ENCODE peak calls at places on chromosomes 3 and 15, in four cellular contexts. Q is astrocyte; G is psoas muscle; C is effector memory CD4-positive, alpha-beta T cell. M is an unnamed sample. For H3K36me3, H3K27me3 and H3K4me1, the result is how much of the 10 kb centered on the place peaks cover.

GRCh38 chr15:90029024-90029423 is 27.9 kb downstream of the ZNF710 start:
- DNase-seq in Q (no peak), G (no peak), C (no peak), M (no peak)

GRCh38 chr15:72140088-72140487 is 21.9 kb downstream of the SENP8 start:
- DNase-seq in Q (no peak), G (no peak), C (no peak), M (no peak)

GRCh38 chr3:118536764-118537163 is 497.9 kb downstream of the IGSF11 start:
- DNase-seq in Q (no peak), G (no peak), C (no peak), M (no peak)

GRCh38 chr15:92880796-92881569 is 19.1 kb upstream of the CHD2 start:
- DNase-seq in Q (no peak), G (no peak), C (no peak), M (peak)

GRCh38 chr15:90838066-90838465 is 30.3 kb upstream of the FURIN start:
- DNase-seq in Q (no peak), G (no peak), C (peak), M (no peak)

GRCh38 chr3:169150343-169150742 is 513.2 kb downstream of the MECOM start:
- DNase-seq in Q (no peak), G (no peak), C (no peak), M (no peak)

GRCh38 chr3:30492581-30493192 is 113.7 kb upstream of the TGFBR2 start:
- DNase-seq in Q (peak), G (no peak), C (no peak), M (peak)

GRCh38 chr3:118636841-118637240 is 397.8 kb downstream of the IGSF11 start:
- DNase-seq in Q (no peak), G (no peak), C (no peak), M (peak)

GRCh38 chr3:177758131-177758530 is 560.8 kb upstream of the TBL1XR1 start:
- DNase-seq in Q (no peak), G (no peak), C (no peak), M (peak)

GRCh38 chr15:75720787-75721461 is 8.3 kb upstream of the CSPG4 start:
- DNase-seq in Q (peak), G (peak), C (no peak), M (no peak)

GRCh38 chr15:59165726-59166125 is 40.9 kb upstream of the LDHAL6B start:
- DNase-seq in Q (no peak), G (no peak), C (no peak), M (peak)

GRCh38 chr15:59168536-59168935 is 38.1 kb upstream of the LDHAL6B start:
- DNase-seq in Q (peak), G (no peak), C (no peak), M (no peak)

GRCh38 chr15:59166601-59167265 is 39.9 kb upstream of the LDHAL6B start:
- DNase-seq in Q (no peak), G (no peak), C (no peak), M (no peak)

GRCh38 chr15:59169337-59169736 is 37.3 kb upstream of the LDHAL6B start:
- DNase-seq in Q (peak), G (no peak), C (no peak), M (peak)

DNA sequence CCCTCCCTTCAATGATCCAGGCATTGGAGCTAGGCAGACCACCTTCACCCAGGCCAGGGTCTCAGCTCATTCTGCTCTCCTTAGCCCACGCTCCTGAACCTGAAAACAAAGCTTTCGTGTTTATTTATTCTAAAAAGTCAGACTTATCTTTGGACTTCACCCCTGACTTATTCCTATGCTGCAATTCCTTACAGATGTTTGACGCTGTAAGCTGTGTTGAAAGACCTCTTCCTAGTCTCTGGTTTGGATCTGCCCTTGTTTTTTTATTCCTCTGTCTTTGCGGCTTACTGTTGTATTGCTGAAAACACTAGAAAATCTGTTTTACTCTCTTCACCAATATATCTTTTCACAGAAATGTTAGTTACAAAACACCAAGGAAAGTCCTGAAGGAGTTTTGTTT is 40.5 kb upstream of the LDHAL6B start:
- DNase-seq in Q (no peak), G (no peak), C (no peak), M (peak)
- H3K36me3 ChIP-seq in Q (under half), G (under half), C (under half), M (under half)

GRCh38 chr15:74431116-74431515 is 2.6 kb downstream of the SEMA7A start:
- DNase-seq in Q (no peak), G (no peak), C (no peak), M (no peak)
- H3K27me3 ChIP-seq in Q (under half), G (under half), C (under half), M (under half)

DNA sequence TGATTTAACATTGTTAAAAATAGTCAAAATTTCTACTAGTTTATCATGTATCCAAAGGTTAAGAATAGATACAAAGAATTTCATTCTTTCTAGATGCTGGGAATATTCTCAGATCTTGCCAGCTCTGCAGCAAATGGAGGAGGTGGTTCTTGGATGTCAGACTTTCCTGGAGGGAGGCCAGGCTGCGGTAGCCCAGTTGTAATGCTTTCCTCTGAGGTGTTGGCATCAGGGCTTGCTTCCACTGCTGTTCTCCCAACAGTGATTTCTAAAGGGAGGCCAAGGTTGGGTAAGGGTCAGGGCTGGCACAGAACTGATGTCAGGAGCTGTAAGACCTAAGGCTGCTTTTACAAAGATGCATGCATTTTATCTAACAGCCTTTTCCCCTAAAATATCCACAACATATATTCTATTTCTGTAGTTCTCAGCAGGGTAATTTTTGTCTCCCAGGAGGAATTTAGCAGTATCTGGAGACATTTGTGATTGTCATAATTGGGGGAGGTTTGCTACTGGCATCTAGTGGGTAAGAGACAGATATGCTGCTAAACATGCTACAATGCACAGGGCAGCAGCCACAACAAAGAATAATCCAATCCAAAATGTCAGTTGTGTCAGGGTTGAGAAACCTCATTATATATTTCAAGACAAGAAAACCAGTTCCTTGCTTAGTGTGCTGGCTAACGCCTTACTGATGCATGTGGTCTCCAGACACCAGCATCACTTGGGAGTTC is 42.0 kb upstream of the SPTSSB start:
- DNase-seq in Q (peak), G (no peak), C (no peak), M (no peak)
- H3K4me1 ChIP-seq in Q (under half), G (under half), C (under half), M (under half)

GRCh38 chr15:64683378-64683777 is 92.0 kb downstream of the RBPMS2 start:
- DNase-seq in Q (no peak), G (no peak), C (no peak), M (no peak)

GRCh38 chr15:64678126-64678819 is 97.1 kb downstream of the RBPMS2 start:
- DNase-seq in Q (no peak), G (no peak), C (no peak), M (no peak)

GRCh38 chr15:64682255-64682654 is 93.1 kb downstream of the RBPMS2 start:
- DNase-seq in Q (no peak), G (no peak), C (no peak), M (no peak)

GRCh38 chr15:64685230-64685886 is 90.0 kb downstream of the RBPMS2 start:
- DNase-seq in Q (no peak), G (no peak), C (no peak), M (no peak)

GRCh38 chr15:64681424-64682024 is 93.9 kb downstream of the RBPMS2 start:
- DNase-seq in Q (peak), G (no peak), C (no peak), M (peak)
- H3K36me3 ChIP-seq in Q (under half), G (under half), C (half or more), M (under half)

GRCh38 chr3:39440316-39440715 is 27.2 kb upstream of the MOBP start:
- DNase-seq in Q (no peak), G (no peak), C (no peak), M (no peak)
- H3K27me3 ChIP-seq in Q (under half), G (under half), C (under half), M (under half)

DNA sequence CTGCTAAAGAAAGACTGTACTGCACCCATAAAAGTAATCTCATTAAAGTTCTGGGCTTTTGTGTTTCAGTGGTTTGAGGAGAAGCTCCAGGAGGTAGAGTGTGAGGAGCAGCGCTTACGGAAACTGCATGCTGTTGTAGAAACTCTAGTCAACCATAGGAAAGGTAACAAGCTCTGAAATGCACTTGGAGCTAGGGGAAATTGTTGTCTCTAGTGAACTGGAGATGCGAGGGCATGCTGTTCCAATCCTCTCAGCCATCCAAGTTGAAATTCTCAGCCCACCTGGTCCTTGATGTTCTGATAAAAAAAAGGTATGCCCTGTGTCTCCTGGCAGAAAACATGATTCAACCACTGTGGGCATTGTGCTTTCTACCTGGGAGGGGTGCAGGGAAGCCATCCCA is 21.4 kb upstream of the SNX22 start:
- DNase-seq in Q (no peak), G (no peak), C (no peak), M (no peak)
- H3K4me1 ChIP-seq in Q (under half), G (under half), C (under half), M (under half)

DNA sequence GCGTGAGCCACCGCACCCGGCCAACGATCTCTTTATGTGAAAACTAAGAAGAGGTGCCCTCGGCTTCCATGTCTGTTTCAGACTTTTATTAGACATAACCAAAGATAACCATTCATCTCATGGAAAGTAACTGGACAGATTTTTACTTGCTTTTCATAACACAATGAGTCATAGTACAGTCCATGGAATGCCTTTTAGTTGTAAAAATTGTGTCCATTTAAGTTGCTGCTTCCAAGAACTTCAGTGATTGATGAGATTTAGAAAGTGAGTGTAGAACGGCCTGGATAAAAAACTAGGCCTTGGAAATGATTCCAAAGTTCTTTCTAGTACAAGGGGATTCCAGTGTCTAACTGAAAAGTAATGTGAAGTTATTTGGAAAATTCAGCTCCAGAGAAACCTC is 10.8 kb downstream of the EIF2AK4 start:
- DNase-seq in Q (peak), G (no peak), C (no peak), M (peak)
- H3K36me3 ChIP-seq in Q (half or more), G (under half), C (under half), M (under half)

GRCh38 chr3:183513046-183513706 is 42.3 kb downstream of the KLHL6 start:
- DNase-seq in Q (no peak), G (no peak), C (peak), M (peak)

GRCh38 chr3:183514048-183514447 is 41.5 kb downstream of the KLHL6 start:
- DNase-seq in Q (no peak), G (no peak), C (no peak), M (no peak)

GRCh38 chr3:183518446-183519185 is 36.9 kb downstream of the KLHL6 start:
- DNase-seq in Q (no peak), G (no peak), C (no peak), M (no peak)

GRCh38 chr3:183515968-183516851 is 39.3 kb downstream of the KLHL6 start:
- DNase-seq in Q (no peak), G (no peak), C (peak), M (no peak)

DNA sequence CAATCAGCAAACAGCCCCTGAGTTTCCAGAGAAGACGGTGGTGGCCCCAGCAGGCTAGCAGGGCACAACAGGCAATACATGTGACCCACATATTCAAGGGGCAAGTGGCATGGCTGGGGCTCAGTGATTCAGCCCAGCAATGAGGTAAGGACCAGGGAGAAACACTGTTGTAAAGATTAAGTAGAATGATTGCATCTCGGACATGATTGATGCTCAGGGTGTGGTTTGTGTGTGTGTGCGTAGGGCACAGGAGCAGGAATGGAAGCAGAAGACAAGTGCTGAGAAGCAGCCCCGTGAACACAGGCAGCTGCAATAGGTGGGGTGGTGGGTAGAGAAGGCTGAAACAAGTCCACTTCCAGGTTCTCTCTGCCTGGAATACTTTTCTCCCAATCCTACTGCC is 37.9 kb downstream of the KLHL6 start:
- DNase-seq in Q (no peak), G (no peak), C (no peak), M (no peak)
- H3K27me3 ChIP-seq in Q (under half), G (under half), C (under half), M (under half)

GRCh38 chr15:70698991-70699390 is 64.4 kb downstream of the UACA start:
- DNase-seq in Q (peak), G (no peak), C (no peak), M (no peak)
- H3K4me1 ChIP-seq in Q (half or more), G (half or more), C (under half), M (half or more)

M was measured in cardiac muscle cell.